ENCODE peak calls at places on chromosomes 12 and 14, in seven cellular contexts. One of them, this sample, is unnamed. For H3K9me3, the result is how much of the 10 kb centered on the place peaks cover.

GRCh38 chr12:122130150-122130549 is 43.9 kb downstream of the IL31 start:
- DNase-seq in AG04450: no peak
- DNase-seq in lung: no peak
- DNase-seq in fibroblast of lung: peak
- DNase-seq in A549: no peak
- DNase-seq in osteoblast: peak
- DNase-seq in transverse colon: no peak
- DNase-seq in this sample: no peak

GRCh38 chr12:55875704-55876103 is 33.0 kb upstream of the MMP19 start:
- DNase-seq in AG04450: no peak
- DNase-seq in lung: no peak
- DNase-seq in fibroblast of lung: no peak
- DNase-seq in A549: no peak
- DNase-seq in osteoblast: no peak
- DNase-seq in transverse colon: no peak
- DNase-seq in this sample: no peak

GRCh38 chr14:37320106-37320505 is 122.4 kb downstream of the MIPOL1 start:
- DNase-seq in AG04450: no peak
- DNase-seq in lung: no peak
- DNase-seq in fibroblast of lung: no peak
- DNase-seq in A549: no peak
- DNase-seq in osteoblast: no peak
- DNase-seq in transverse colon: no peak
- DNase-seq in this sample: no peak

GRCh38 chr14:92565718-92566115 is 52.1 kb downstream of the RIN3 start:
- DNase-seq in AG04450: no peak
- DNase-seq in lung: no peak
- DNase-seq in fibroblast of lung: peak
- DNase-seq in A549: no peak
- DNase-seq in osteoblast: no peak
- DNase-seq in transverse colon: no peak
- DNase-seq in this sample: no peak

GRCh38 chr12:29309320-29309902 is 71.6 kb downstream of the ERGIC2 start:
- DNase-seq in AG04450: no peak
- DNase-seq in lung: no peak
- DNase-seq in fibroblast of lung: peak
- DNase-seq in A549: no peak
- DNase-seq in osteoblast: no peak
- DNase-seq in transverse colon: no peak
- DNase-seq in this sample: no peak

GRCh38 chr12:101485015-101485414 is 9.9 kb downstream of the SPIC start:
- DNase-seq in AG04450: no peak
- DNase-seq in lung: no peak
- DNase-seq in fibroblast of lung: no peak
- DNase-seq in A549: no peak
- DNase-seq in osteoblast: peak
- DNase-seq in transverse colon: no peak
- DNase-seq in this sample: no peak

GRCh38 chr14:22898302-22898894 is 15.4 kb downstream of the REM2 start:
- DNase-seq in AG04450: peak
- DNase-seq in lung: no peak
- DNase-seq in fibroblast of lung: peak
- DNase-seq in A549: no peak
- DNase-seq in osteoblast: peak
- DNase-seq in transverse colon: no peak
- DNase-seq in this sample: no peak

GRCh38 chr12:58916891-58917570 is 3.3 kb downstream of the LRIG3 start:
- DNase-seq in AG04450: no peak
- DNase-seq in lung: no peak
- DNase-seq in fibroblast of lung: peak
- DNase-seq in A549: no peak
- DNase-seq in osteoblast: peak
- DNase-seq in transverse colon: peak
- DNase-seq in this sample: no peak

DNA sequence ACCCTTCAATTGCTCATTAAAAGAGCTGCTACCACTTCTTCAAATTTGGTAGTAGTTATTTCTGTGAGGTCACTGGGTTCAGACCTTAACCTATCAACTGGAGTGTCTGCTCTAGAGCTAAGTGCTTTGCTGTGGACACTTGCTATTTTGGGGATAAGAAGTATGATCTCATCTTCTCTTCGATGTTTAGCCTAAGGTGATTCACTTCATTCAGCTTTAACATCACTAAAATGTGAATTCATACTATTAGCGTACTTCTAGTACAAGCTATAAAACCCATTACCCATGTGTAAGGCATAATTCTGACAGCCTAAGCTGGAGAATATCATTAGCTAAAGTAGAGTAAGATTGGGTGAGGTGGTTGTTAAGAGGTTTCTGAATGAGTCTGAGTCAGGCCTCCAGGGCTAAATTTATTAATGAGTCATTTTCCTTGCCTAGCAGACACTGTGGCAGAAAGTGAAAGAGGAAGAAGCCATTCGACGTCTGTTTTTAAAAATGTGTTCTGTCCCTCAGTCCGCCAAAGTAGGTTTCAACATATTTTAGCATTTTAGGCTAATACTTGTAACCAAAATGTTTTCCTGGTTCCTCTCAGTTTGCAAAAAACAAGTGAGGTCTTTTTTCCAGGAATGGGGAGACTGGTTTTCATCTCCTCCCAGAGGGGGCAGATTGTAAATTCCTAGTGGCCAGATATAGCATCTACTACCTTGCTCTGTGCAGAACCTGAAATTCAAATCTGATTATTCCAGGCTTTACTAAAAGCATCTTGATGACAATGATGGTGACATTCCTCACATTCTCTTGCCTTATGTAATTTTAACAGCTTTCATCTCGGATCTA is 103.6 kb downstream of the SSPN start:
- DNase-seq in AG04450: no peak
- DNase-seq in lung: no peak
- DNase-seq in fibroblast of lung: peak
- DNase-seq in A549: peak
- DNase-seq in osteoblast: peak
- DNase-seq in transverse colon: no peak
- DNase-seq in this sample: no peak
- H3K4me3 ChIP-seq in AG04450: peak
- H3K4me3 ChIP-seq in lung: no peak
- H3K4me3 ChIP-seq in fibroblast of lung: peak
- H3K4me3 ChIP-seq in A549: peak
- H3K4me3 ChIP-seq in osteoblast: peak
- H3K4me3 ChIP-seq in transverse colon: no peak
- H3K4me3 ChIP-seq in this sample: no peak

GRCh38 chr12:87270894-87271293 is 758.3 kb downstream of the C12orf50 start:
- DNase-seq in AG04450: no peak
- DNase-seq in lung: no peak
- DNase-seq in fibroblast of lung: peak
- DNase-seq in A549: no peak
- DNase-seq in osteoblast: peak
- DNase-seq in transverse colon: no peak
- DNase-seq in this sample: no peak

GRCh38 chr12:87266305-87266704 is 762.9 kb downstream of the C12orf50 start:
- DNase-seq in AG04450: no peak
- DNase-seq in lung: no peak
- DNase-seq in fibroblast of lung: no peak
- DNase-seq in A549: no peak
- DNase-seq in osteoblast: no peak
- DNase-seq in transverse colon: no peak
- DNase-seq in this sample: no peak
- TF ChIP-seq CTCF in AG04450: no peak
- TF ChIP-seq CTCF in lung: no peak
- TF ChIP-seq CTCF in fibroblast of lung: no peak
- TF ChIP-seq CTCF in A549: peak
- TF ChIP-seq CTCF in osteoblast: peak
- TF ChIP-seq CTCF in transverse colon: no peak
- TF ChIP-seq CTCF in this sample: peak

GRCh38 chr14:106378191-106378590 is 851.8 kb downstream of the TMEM121 start:
- DNase-seq in AG04450: no peak
- DNase-seq in lung: no peak
- DNase-seq in fibroblast of lung: no peak
- DNase-seq in A549: no peak
- DNase-seq in osteoblast: no peak
- DNase-seq in transverse colon: no peak
- DNase-seq in this sample: no peak

GRCh38 chr14:106377432-106377831 is 851.0 kb downstream of the TMEM121 start:
- DNase-seq in AG04450: no peak
- DNase-seq in lung: no peak
- DNase-seq in fibroblast of lung: no peak
- DNase-seq in A549: no peak
- DNase-seq in osteoblast: no peak
- DNase-seq in transverse colon: no peak
- DNase-seq in this sample: no peak

GRCh38 chr14:106380740-106381139 is 854.4 kb downstream of the TMEM121 start:
- DNase-seq in AG04450: no peak
- DNase-seq in lung: no peak
- DNase-seq in fibroblast of lung: no peak
- DNase-seq in A549: no peak
- DNase-seq in osteoblast: no peak
- DNase-seq in transverse colon: no peak
- DNase-seq in this sample: no peak
- H3K9me3 ChIP-seq in AG04450: under half
- H3K9me3 ChIP-seq in lung: under half
- H3K9me3 ChIP-seq in fibroblast of lung: under half
- H3K9me3 ChIP-seq in A549: under half
- H3K9me3 ChIP-seq in osteoblast: under half
- H3K9me3 ChIP-seq in transverse colon: under half
- H3K9me3 ChIP-seq in this sample: under half

DNA sequence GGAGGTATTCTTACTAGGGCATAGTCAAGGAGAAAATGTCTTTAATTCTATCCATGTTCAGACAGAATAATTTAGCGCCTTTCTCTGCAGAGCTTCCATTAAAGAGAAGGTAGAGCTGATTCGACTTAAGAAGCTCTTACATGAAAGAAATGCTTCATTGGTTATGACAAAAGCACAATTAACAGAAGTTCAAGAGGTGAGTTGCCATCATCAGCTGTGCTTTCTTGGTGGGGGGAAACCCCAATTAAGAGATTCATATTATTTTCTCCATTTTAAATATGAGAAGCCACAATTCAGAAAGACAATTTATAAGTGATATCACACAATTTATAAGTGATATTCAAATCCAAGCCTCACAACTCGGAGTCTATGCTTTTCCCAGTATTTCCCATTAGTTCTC is 27.8 kb downstream of the RPGRIP1 start:
- DNase-seq in AG04450: no peak
- DNase-seq in lung: no peak
- DNase-seq in fibroblast of lung: no peak
- DNase-seq in A549: no peak
- DNase-seq in osteoblast: no peak
- DNase-seq in transverse colon: no peak
- DNase-seq in this sample: no peak
- H3K4me3 ChIP-seq in AG04450: no peak
- H3K4me3 ChIP-seq in lung: no peak
- H3K4me3 ChIP-seq in fibroblast of lung: no peak
- H3K4me3 ChIP-seq in A549: no peak
- H3K4me3 ChIP-seq in osteoblast: no peak
- H3K4me3 ChIP-seq in transverse colon: no peak
- H3K4me3 ChIP-seq in this sample: no peak

GRCh38 chr14:98756749-98757148 is 515.2 kb downstream of the BCL11B start:
- DNase-seq in AG04450: no peak
- DNase-seq in lung: peak
- DNase-seq in fibroblast of lung: no peak
- DNase-seq in A549: no peak
- DNase-seq in osteoblast: no peak
- DNase-seq in transverse colon: no peak
- DNase-seq in this sample: no peak
- TF ChIP-seq CTCF in AG04450: no peak
- TF ChIP-seq CTCF in lung: no peak
- TF ChIP-seq CTCF in fibroblast of lung: no peak
- TF ChIP-seq CTCF in A549: no peak
- TF ChIP-seq CTCF in osteoblast: no peak
- TF ChIP-seq CTCF in transverse colon: no peak
- TF ChIP-seq CTCF in this sample: no peak

GRCh38 chr12:105946541-105946940 is 192.2 kb downstream of the NUAK1 start:
- DNase-seq in AG04450: no peak
- DNase-seq in lung: no peak
- DNase-seq in fibroblast of lung: peak
- DNase-seq in A549: no peak
- DNase-seq in osteoblast: no peak
- DNase-seq in transverse colon: no peak
- DNase-seq in this sample: no peak

GRCh38 chr12:105944628-105945027 is 194.1 kb downstream of the NUAK1 start:
- DNase-seq in AG04450: no peak
- DNase-seq in lung: no peak
- DNase-seq in fibroblast of lung: peak
- DNase-seq in A549: no peak
- DNase-seq in osteoblast: no peak
- DNase-seq in transverse colon: no peak
- DNase-seq in this sample: no peak

GRCh38 chr12:105942316-105942715 is 196.4 kb downstream of the NUAK1 start:
- DNase-seq in AG04450: no peak
- DNase-seq in lung: no peak
- DNase-seq in fibroblast of lung: no peak
- DNase-seq in A549: no peak
- DNase-seq in osteoblast: no peak
- DNase-seq in transverse colon: no peak
- DNase-seq in this sample: no peak

GRCh38 chr12:105945935-105946334 is 192.8 kb downstream of the NUAK1 start:
- DNase-seq in AG04450: no peak
- DNase-seq in lung: no peak
- DNase-seq in fibroblast of lung: peak
- DNase-seq in A549: no peak
- DNase-seq in osteoblast: no peak
- DNase-seq in transverse colon: no peak
- DNase-seq in this sample: no peak

GRCh38 chr12:105943525-105943924 is 195.2 kb downstream of the NUAK1 start:
- DNase-seq in AG04450: no peak
- DNase-seq in lung: no peak
- DNase-seq in fibroblast of lung: no peak
- DNase-seq in A549: no peak
- DNase-seq in osteoblast: no peak
- DNase-seq in transverse colon: no peak
- DNase-seq in this sample: no peak
- H3K9me3 ChIP-seq in AG04450: under half
- H3K9me3 ChIP-seq in lung: under half
- H3K9me3 ChIP-seq in fibroblast of lung: under half
- H3K9me3 ChIP-seq in A549: under half
- H3K9me3 ChIP-seq in osteoblast: under half
- H3K9me3 ChIP-seq in transverse colon: under half
- H3K9me3 ChIP-seq in this sample: under half

GRCh38 chr12:19236656-19237055 is 107.1 kb downstream of the PLEKHA5 start:
- DNase-seq in AG04450: no peak
- DNase-seq in lung: no peak
- DNase-seq in fibroblast of lung: peak
- DNase-seq in A549: no peak
- DNase-seq in osteoblast: no peak
- DNase-seq in transverse colon: no peak
- DNase-seq in this sample: no peak
- H3K4me3 ChIP-seq in AG04450: no peak
- H3K4me3 ChIP-seq in lung: no peak
- H3K4me3 ChIP-seq in fibroblast of lung: no peak
- H3K4me3 ChIP-seq in A549: no peak
- H3K4me3 ChIP-seq in osteoblast: peak
- H3K4me3 ChIP-seq in transverse colon: no peak
- H3K4me3 ChIP-seq in this sample: no peak